ENCODE peak calls at places on chromosome 17, in ten cellular contexts. One of them, this sample, is unnamed.

GRCh38 chr17:81131486-81132196 is 33.7 kb upstream of the PVALEF start:
- DNase-seq in fibroblast of pulmonary artery: no peak
- DNase-seq in cardiac fibroblast: no peak
- DNase-seq in neural progenitor cell: no peak
- DNase-seq in AG10803: no peak
- DNase-seq in Caco-2: peak; percentile 79
- DNase-seq in CD8-positive, alpha-beta T cell: no peak
- DNase-seq in heart left ventricle: no peak
- DNase-seq in ovary: no peak
- DNase-seq in brain microvascular endothelial cell: no peak
- DNase-seq in this sample: no peak

GRCh38 chr17:68981288-68981687 is 26.1 kb upstream of the ABCA8 start:
- DNase-seq in fibroblast of pulmonary artery: peak; percentile 91
- DNase-seq in cardiac fibroblast: peak; percentile 91
- DNase-seq in neural progenitor cell: no peak
- DNase-seq in AG10803: peak; percentile 81
- DNase-seq in Caco-2: no peak
- DNase-seq in CD8-positive, alpha-beta T cell: no peak
- DNase-seq in heart left ventricle: peak; percentile 49
- DNase-seq in ovary: peak; percentile 31
- DNase-seq in brain microvascular endothelial cell: peak; percentile 74
- DNase-seq in this sample: peak; percentile 88

GRCh38 chr17:14052886-14053615 is 16.3 kb upstream of the COX10 start:
- DNase-seq in fibroblast of pulmonary artery: no peak
- DNase-seq in cardiac fibroblast: peak; percentile 30
- DNase-seq in neural progenitor cell: no peak
- DNase-seq in AG10803: peak; percentile 66
- DNase-seq in Caco-2: peak; percentile 5
- DNase-seq in CD8-positive, alpha-beta T cell: no peak
- DNase-seq in heart left ventricle: no peak
- DNase-seq in ovary: no peak
- DNase-seq in brain microvascular endothelial cell: no peak
- DNase-seq in this sample: peak; percentile 61

GRCh38 chr17:76725580-76726230 is 701 bp downstream of the JMJD6 start:
- DNase-seq in fibroblast of pulmonary artery: peak; percentile 28
- DNase-seq in cardiac fibroblast: peak; percentile 56
- DNase-seq in neural progenitor cell: no peak
- DNase-seq in AG10803: peak; percentile 73
- DNase-seq in Caco-2: peak; percentile 74
- DNase-seq in CD8-positive, alpha-beta T cell: peak; percentile 80
- DNase-seq in heart left ventricle: peak; percentile 85
- DNase-seq in ovary: peak; percentile 75
- DNase-seq in brain microvascular endothelial cell: no peak
- DNase-seq in this sample: peak; percentile 69

GRCh38 chr17:59378621-59379194 is 47.3 kb downstream of the YPEL2 start:
- DNase-seq in fibroblast of pulmonary artery: peak; percentile 91
- DNase-seq in cardiac fibroblast: peak; percentile 94
- DNase-seq in neural progenitor cell: no peak
- DNase-seq in AG10803: peak; percentile 95
- DNase-seq in Caco-2: no peak
- DNase-seq in CD8-positive, alpha-beta T cell: no peak
- DNase-seq in heart left ventricle: no peak
- DNase-seq in ovary: no peak
- DNase-seq in brain microvascular endothelial cell: peak; percentile 89
- DNase-seq in this sample: peak; percentile 81

GRCh38 chr17:29571486-29571882 is 3.0 kb downstream of the TP53I13 start:
- DNase-seq in fibroblast of pulmonary artery: no peak
- DNase-seq in cardiac fibroblast: no peak
- DNase-seq in neural progenitor cell: no peak
- DNase-seq in AG10803: no peak
- DNase-seq in Caco-2: no peak
- DNase-seq in CD8-positive, alpha-beta T cell: no peak
- DNase-seq in heart left ventricle: no peak
- DNase-seq in ovary: no peak
- DNase-seq in brain microvascular endothelial cell: no peak
- DNase-seq in this sample: no peak

GRCh38 chr17:18070861-18071340 is 16.8 kb upstream of the DRG2 start:
- DNase-seq in fibroblast of pulmonary artery: peak; percentile 45
- DNase-seq in cardiac fibroblast: peak; percentile 45
- DNase-seq in neural progenitor cell: peak; percentile 49
- DNase-seq in AG10803: peak; percentile 49
- DNase-seq in Caco-2: no peak
- DNase-seq in CD8-positive, alpha-beta T cell: no peak
- DNase-seq in heart left ventricle: no peak
- DNase-seq in ovary: no peak
- DNase-seq in brain microvascular endothelial cell: peak; percentile 39
- DNase-seq in this sample: peak; percentile 38

GRCh38 chr17:56598471-56598870 is 5.0 kb downstream of the NOG start:
- DNase-seq in fibroblast of pulmonary artery: no peak
- DNase-seq in cardiac fibroblast: peak; percentile 3
- DNase-seq in neural progenitor cell: no peak
- DNase-seq in AG10803: peak; percentile 49
- DNase-seq in Caco-2: no peak
- DNase-seq in CD8-positive, alpha-beta T cell: no peak
- DNase-seq in heart left ventricle: no peak
- DNase-seq in ovary: no peak
- DNase-seq in brain microvascular endothelial cell: no peak
- DNase-seq in this sample: no peak

GRCh38 chr17:30573603-30574175 is 96.5 kb downstream of the GOSR1 start:
- DNase-seq in fibroblast of pulmonary artery: no peak
- DNase-seq in cardiac fibroblast: no peak
- DNase-seq in neural progenitor cell: no peak
- DNase-seq in AG10803: no peak
- DNase-seq in Caco-2: no peak
- DNase-seq in CD8-positive, alpha-beta T cell: no peak
- DNase-seq in heart left ventricle: no peak
- DNase-seq in ovary: no peak
- DNase-seq in brain microvascular endothelial cell: no peak
- DNase-seq in this sample: no peak
- TF ChIP-seq CTCF in fibroblast of pulmonary artery: no peak
- TF ChIP-seq CTCF in cardiac fibroblast: no peak
- TF ChIP-seq CTCF in neural progenitor cell: no peak
- TF ChIP-seq CTCF in AG10803: no peak
- TF ChIP-seq CTCF in Caco-2: no peak
- TF ChIP-seq CTCF in CD8-positive, alpha-beta T cell: no peak
- TF ChIP-seq CTCF in heart left ventricle: no peak
- TF ChIP-seq CTCF in ovary: no peak
- TF ChIP-seq CTCF in brain microvascular endothelial cell: peak; percentile 14
- TF ChIP-seq CTCF in this sample: no peak

GRCh38 chr17:2083613-2084128 is 28.8 kb downstream of the HIC1 start:
- DNase-seq in fibroblast of pulmonary artery: no peak
- DNase-seq in cardiac fibroblast: no peak
- DNase-seq in neural progenitor cell: no peak
- DNase-seq in AG10803: no peak
- DNase-seq in Caco-2: peak; percentile 38
- DNase-seq in CD8-positive, alpha-beta T cell: no peak
- DNase-seq in heart left ventricle: peak; percentile 44
- DNase-seq in ovary: no peak
- DNase-seq in brain microvascular endothelial cell: no peak
- DNase-seq in this sample: no peak

GRCh38 chr17:2085648-2085949 is 30.7 kb downstream of the HIC1 start:
- DNase-seq in fibroblast of pulmonary artery: peak; percentile 78
- DNase-seq in cardiac fibroblast: peak; percentile 63
- DNase-seq in neural progenitor cell: no peak
- DNase-seq in AG10803: peak; percentile 80
- DNase-seq in Caco-2: no peak
- DNase-seq in CD8-positive, alpha-beta T cell: no peak
- DNase-seq in heart left ventricle: peak; percentile 81
- DNase-seq in ovary: no peak
- DNase-seq in brain microvascular endothelial cell: no peak
- DNase-seq in this sample: peak; percentile 89

GRCh38 chr17:2084129-2084765 is 29.3 kb downstream of the HIC1 start:
- DNase-seq in fibroblast of pulmonary artery: peak; percentile 45
- DNase-seq in cardiac fibroblast: peak; percentile 76
- DNase-seq in neural progenitor cell: no peak
- DNase-seq in AG10803: peak; percentile 81
- DNase-seq in Caco-2: peak; percentile 11
- DNase-seq in CD8-positive, alpha-beta T cell: no peak
- DNase-seq in heart left ventricle: peak; percentile 78
- DNase-seq in ovary: no peak
- DNase-seq in brain microvascular endothelial cell: peak; percentile 54
- DNase-seq in this sample: peak; percentile 86

GRCh38 chr17:2086306-2086705 is 31.4 kb downstream of the HIC1 start:
- DNase-seq in fibroblast of pulmonary artery: no peak
- DNase-seq in cardiac fibroblast: no peak
- DNase-seq in neural progenitor cell: no peak
- DNase-seq in AG10803: no peak
- DNase-seq in Caco-2: no peak
- DNase-seq in CD8-positive, alpha-beta T cell: no peak
- DNase-seq in heart left ventricle: no peak
- DNase-seq in ovary: no peak
- DNase-seq in brain microvascular endothelial cell: no peak
- DNase-seq in this sample: no peak

GRCh38 chr17:2084766-2085647 is 30.1 kb downstream of the HIC1 start:
- DNase-seq in fibroblast of pulmonary artery: peak; percentile 93
- DNase-seq in cardiac fibroblast: peak; percentile 89
- DNase-seq in neural progenitor cell: no peak
- DNase-seq in AG10803: peak; percentile 97
- DNase-seq in Caco-2: no peak
- DNase-seq in CD8-positive, alpha-beta T cell: no peak
- DNase-seq in heart left ventricle: peak; percentile 54
- DNase-seq in ovary: peak; percentile 79
- DNase-seq in brain microvascular endothelial cell: peak; percentile 64
- DNase-seq in this sample: peak; percentile 92
- H3K4me3 ChIP-seq in fibroblast of pulmonary artery: no peak overlapping the region
- H3K4me3 ChIP-seq in cardiac fibroblast: no peak overlapping the region
- H3K4me3 ChIP-seq in neural progenitor cell: no peak overlapping the region
- H3K4me3 ChIP-seq in AG10803: no peak overlapping the region
- H3K4me3 ChIP-seq in Caco-2: no peak overlapping the region
- H3K4me3 ChIP-seq in CD8-positive, alpha-beta T cell: no peak overlapping the region
- H3K4me3 ChIP-seq in heart left ventricle: no peak overlapping the region
- H3K4me3 ChIP-seq in ovary: no peak overlapping the region
- H3K4me3 ChIP-seq in brain microvascular endothelial cell: no peak overlapping the region
- H3K4me3 ChIP-seq in this sample: no peak overlapping the region

GRCh38 chr17:50106393-50107131 is 11.4 kb downstream of the PDK2 start:
- DNase-seq in fibroblast of pulmonary artery: no peak
- DNase-seq in cardiac fibroblast: no peak
- DNase-seq in neural progenitor cell: no peak
- DNase-seq in AG10803: no peak
- DNase-seq in Caco-2: no peak
- DNase-seq in CD8-positive, alpha-beta T cell: no peak
- DNase-seq in heart left ventricle: no peak
- DNase-seq in ovary: no peak
- DNase-seq in brain microvascular endothelial cell: no peak
- DNase-seq in this sample: no peak

GRCh38 chr17:50107790-50108414 is 12.8 kb downstream of the PDK2 start:
- DNase-seq in fibroblast of pulmonary artery: no peak
- DNase-seq in cardiac fibroblast: peak; percentile 69
- DNase-seq in neural progenitor cell: no peak
- DNase-seq in AG10803: peak; percentile 28
- DNase-seq in Caco-2: no peak
- DNase-seq in CD8-positive, alpha-beta T cell: no peak
- DNase-seq in heart left ventricle: no peak
- DNase-seq in ovary: no peak
- DNase-seq in brain microvascular endothelial cell: no peak
- DNase-seq in this sample: peak; percentile 46

GRCh38 chr17:50103941-50104340 is 8.8 kb downstream of the PDK2 start:
- DNase-seq in fibroblast of pulmonary artery: no peak
- DNase-seq in cardiac fibroblast: no peak
- DNase-seq in neural progenitor cell: no peak
- DNase-seq in AG10803: no peak
- DNase-seq in Caco-2: no peak
- DNase-seq in CD8-positive, alpha-beta T cell: no peak
- DNase-seq in heart left ventricle: no peak
- DNase-seq in ovary: no peak
- DNase-seq in brain microvascular endothelial cell: no peak
- DNase-seq in this sample: no peak

GRCh38 chr17:50103252-50103651 is 8.1 kb downstream of the PDK2 start:
- DNase-seq in fibroblast of pulmonary artery: no peak
- DNase-seq in cardiac fibroblast: no peak
- DNase-seq in neural progenitor cell: no peak
- DNase-seq in AG10803: no peak
- DNase-seq in Caco-2: no peak
- DNase-seq in CD8-positive, alpha-beta T cell: no peak
- DNase-seq in heart left ventricle: no peak
- DNase-seq in ovary: no peak
- DNase-seq in brain microvascular endothelial cell: no peak
- DNase-seq in this sample: no peak

GRCh38 chr17:50105811-50106210 is 10.7 kb downstream of the PDK2 start:
- DNase-seq in fibroblast of pulmonary artery: no peak
- DNase-seq in cardiac fibroblast: no peak
- DNase-seq in neural progenitor cell: no peak
- DNase-seq in AG10803: no peak
- DNase-seq in Caco-2: no peak
- DNase-seq in CD8-positive, alpha-beta T cell: no peak
- DNase-seq in heart left ventricle: no peak
- DNase-seq in ovary: no peak
- DNase-seq in brain microvascular endothelial cell: no peak
- DNase-seq in this sample: no peak
- TF ChIP-seq CTCF in fibroblast of pulmonary artery: no peak
- TF ChIP-seq CTCF in cardiac fibroblast: no peak
- TF ChIP-seq CTCF in neural progenitor cell: no peak
- TF ChIP-seq CTCF in AG10803: no peak
- TF ChIP-seq CTCF in Caco-2: no peak
- TF ChIP-seq CTCF in CD8-positive, alpha-beta T cell: no peak
- TF ChIP-seq CTCF in heart left ventricle: no peak
- TF ChIP-seq CTCF in ovary: no peak
- TF ChIP-seq CTCF in brain microvascular endothelial cell: no peak
- TF ChIP-seq CTCF in this sample: no peak

GRCh38 chr17:39195568-39196160 is 1.8 kb downstream of the CACNB1 start:
- DNase-seq in fibroblast of pulmonary artery: no peak
- DNase-seq in cardiac fibroblast: no peak
- DNase-seq in neural progenitor cell: no peak
- DNase-seq in AG10803: no peak
- DNase-seq in Caco-2: no peak
- DNase-seq in CD8-positive, alpha-beta T cell: no peak
- DNase-seq in heart left ventricle: no peak
- DNase-seq in ovary: no peak
- DNase-seq in brain microvascular endothelial cell: no peak
- DNase-seq in this sample: peak; percentile 49

GRCh38 chr17:39197380-39198185 is at the start of gene CACNB1:
- DNase-seq in fibroblast of pulmonary artery: peak; percentile 75
- DNase-seq in cardiac fibroblast: peak; percentile 73
- DNase-seq in neural progenitor cell: peak; percentile 94
- DNase-seq in AG10803: peak; percentile 69
- DNase-seq in Caco-2: peak; percentile 81
- DNase-seq in CD8-positive, alpha-beta T cell: peak; percentile 66
- DNase-seq in heart left ventricle: peak; percentile 85
- DNase-seq in ovary: peak; percentile 84
- DNase-seq in brain microvascular endothelial cell: peak; percentile 52
- DNase-seq in this sample: peak; percentile 62

GRCh38 chr17:39198186-39198566 is 707 bp upstream of the CACNB1 start:
- DNase-seq in fibroblast of pulmonary artery: no peak
- DNase-seq in cardiac fibroblast: no peak
- DNase-seq in neural progenitor cell: peak; percentile 47
- DNase-seq in AG10803: no peak
- DNase-seq in Caco-2: no peak
- DNase-seq in CD8-positive, alpha-beta T cell: no peak
- DNase-seq in heart left ventricle: no peak
- DNase-seq in ovary: no peak
- DNase-seq in brain microvascular endothelial cell: no peak
- DNase-seq in this sample: no peak

GRCh38 chr17:39196191-39196819 is 1.2 kb downstream of the CACNB1 start:
- DNase-seq in fibroblast of pulmonary artery: no peak
- DNase-seq in cardiac fibroblast: no peak
- DNase-seq in neural progenitor cell: no peak
- DNase-seq in AG10803: peak; percentile 17
- DNase-seq in Caco-2: no peak
- DNase-seq in CD8-positive, alpha-beta T cell: no peak
- DNase-seq in heart left ventricle: no peak
- DNase-seq in ovary: no peak
- DNase-seq in brain microvascular endothelial cell: no peak
- DNase-seq in this sample: no peak

DNA sequence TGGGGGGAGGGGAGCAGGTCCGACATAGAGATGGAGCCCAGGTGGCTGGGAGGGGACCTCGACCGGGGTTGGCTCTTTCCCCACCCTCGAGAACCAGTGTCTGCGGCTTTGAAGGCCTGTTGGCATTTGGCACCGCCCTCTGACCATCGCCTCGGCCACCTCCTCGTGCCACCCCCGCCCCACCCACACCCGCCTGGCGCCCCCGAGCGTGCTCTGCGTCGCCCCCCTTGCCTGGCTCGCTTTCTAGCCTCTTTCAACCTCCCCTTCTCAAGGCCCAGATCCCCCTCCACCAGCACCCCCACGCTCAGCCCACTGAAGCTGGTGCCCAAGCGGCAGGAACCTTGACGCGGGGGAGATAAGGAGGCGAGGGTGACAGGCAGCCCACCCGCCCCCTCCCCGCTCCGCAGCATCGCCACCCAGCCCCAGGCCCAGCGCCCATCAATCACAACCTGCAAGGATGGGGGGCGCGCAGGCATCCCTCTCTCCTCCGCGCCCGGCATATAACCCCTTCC is 593 bp downstream of the CACNB1 start:
- DNase-seq in fibroblast of pulmonary artery: no peak
- DNase-seq in cardiac fibroblast: no peak
- DNase-seq in neural progenitor cell: peak; percentile 34
- DNase-seq in AG10803: peak; percentile 28
- DNase-seq in Caco-2: no peak
- DNase-seq in CD8-positive, alpha-beta T cell: no peak
- DNase-seq in heart left ventricle: no peak
- DNase-seq in ovary: peak; percentile 52
- DNase-seq in brain microvascular endothelial cell: no peak
- DNase-seq in this sample: no peak
- H3K4me3 ChIP-seq in fibroblast of pulmonary artery: peak overlapping the region; percentile 77
- H3K4me3 ChIP-seq in cardiac fibroblast: peak overlapping the region; percentile 82
- H3K4me3 ChIP-seq in neural progenitor cell: peak overlapping the region; percentile 63
- H3K4me3 ChIP-seq in AG10803: peak overlapping the region; percentile 81
- H3K4me3 ChIP-seq in Caco-2: peak overlapping the region; percentile 79
- H3K4me3 ChIP-seq in CD8-positive, alpha-beta T cell: peak overlapping the region; percentile 74
- H3K4me3 ChIP-seq in heart left ventricle: peak overlapping the region; percentile 80
- H3K4me3 ChIP-seq in ovary: peak overlapping the region; percentile 89
- H3K4me3 ChIP-seq in brain microvascular endothelial cell: peak overlapping the region; percentile 79
- H3K4me3 ChIP-seq in this sample: peak overlapping the region; percentile 81

This sample was measured in fibroblast of the aortic adventitia.